ENCODE peak calls at places on chromosome 16, in ten cellular contexts. One of them, this sample, is unnamed.

GRCh38 chr16:31002252-31002700 is 8.2 kb downstream of the STX1B start:
- DNase-seq in AG08395: no peak
- DNase-seq in MCF 10A: no peak
- DNase-seq in activated CD4-positive, alpha-beta T cell treated with anti-CD3 and anti-CD28 coated beads, Interleukin-2, amount 50 U/mL, for 48 hours: no peak
- DNase-seq in GOT3: no peak
- DNase-seq in HFF-Myc: no peak
- DNase-seq in HT1080: no peak
- DNase-seq in NCI-H446: no peak
- DNase-seq in HS-5: no peak
- DNase-seq in stimulated activated CD4-positive, alpha-beta T cell treated with anti-CD3 and anti-CD28 coated beads, Interleukin-1b, Interleukin-23, amount 100 ng/mL, for 1 hour: no peak
- DNase-seq in this sample: peak

GRCh38 chr16:81621496-81621895 is 157.6 kb upstream of the PLCG2 start:
- DNase-seq in AG08395: no peak
- DNase-seq in MCF 10A: peak
- DNase-seq in activated CD4-positive, alpha-beta T cell treated with anti-CD3 and anti-CD28 coated beads, Interleukin-2, amount 50 U/mL, for 48 hours: no peak
- DNase-seq in GOT3: no peak
- DNase-seq in HFF-Myc: no peak
- DNase-seq in HT1080: no peak
- DNase-seq in NCI-H446: no peak
- DNase-seq in HS-5: no peak
- DNase-seq in stimulated activated CD4-positive, alpha-beta T cell treated with anti-CD3 and anti-CD28 coated beads, Interleukin-1b, Interleukin-23, amount 100 ng/mL, for 1 hour: no peak
- DNase-seq in this sample: peak

GRCh38 chr16:71971571-71971970 is 28.6 kb downstream of the PKD1L3 start:
- DNase-seq in AG08395: no peak
- DNase-seq in MCF 10A: no peak
- DNase-seq in activated CD4-positive, alpha-beta T cell treated with anti-CD3 and anti-CD28 coated beads, Interleukin-2, amount 50 U/mL, for 48 hours: no peak
- DNase-seq in GOT3: no peak
- DNase-seq in HFF-Myc: no peak
- DNase-seq in HT1080: no peak
- DNase-seq in NCI-H446: no peak
- DNase-seq in HS-5: no peak
- DNase-seq in stimulated activated CD4-positive, alpha-beta T cell treated with anti-CD3 and anti-CD28 coated beads, Interleukin-1b, Interleukin-23, amount 100 ng/mL, for 1 hour: no peak
- DNase-seq in this sample: no peak

GRCh38 chr16:31138621-31139578 is 3.4 kb upstream of the PRSS8 start:
- DNase-seq in AG08395: peak
- DNase-seq in MCF 10A: peak
- DNase-seq in activated CD4-positive, alpha-beta T cell treated with anti-CD3 and anti-CD28 coated beads, Interleukin-2, amount 50 U/mL, for 48 hours: no peak
- DNase-seq in GOT3: no peak
- DNase-seq in HFF-Myc: no peak
- DNase-seq in HT1080: peak
- DNase-seq in NCI-H446: no peak
- DNase-seq in HS-5: peak
- DNase-seq in stimulated activated CD4-positive, alpha-beta T cell treated with anti-CD3 and anti-CD28 coated beads, Interleukin-1b, Interleukin-23, amount 100 ng/mL, for 1 hour: no peak
- DNase-seq in this sample: peak

GRCh38 chr16:50530277-50531236 is 17.6 kb upstream of the NKD1 start:
- DNase-seq in AG08395: no peak
- DNase-seq in MCF 10A: peak
- DNase-seq in activated CD4-positive, alpha-beta T cell treated with anti-CD3 and anti-CD28 coated beads, Interleukin-2, amount 50 U/mL, for 48 hours: no peak
- DNase-seq in GOT3: no peak
- DNase-seq in HFF-Myc: no peak
- DNase-seq in HT1080: no peak
- DNase-seq in NCI-H446: no peak
- DNase-seq in HS-5: no peak
- DNase-seq in stimulated activated CD4-positive, alpha-beta T cell treated with anti-CD3 and anti-CD28 coated beads, Interleukin-1b, Interleukin-23, amount 100 ng/mL, for 1 hour: no peak
- DNase-seq in this sample: peak

GRCh38 chr16:76428858-76429257 is 151.7 kb downstream of the CNTNAP4 start:
- DNase-seq in AG08395: no peak
- DNase-seq in MCF 10A: peak
- DNase-seq in activated CD4-positive, alpha-beta T cell treated with anti-CD3 and anti-CD28 coated beads, Interleukin-2, amount 50 U/mL, for 48 hours: no peak
- DNase-seq in GOT3: no peak
- DNase-seq in HFF-Myc: no peak
- DNase-seq in HT1080: peak
- DNase-seq in NCI-H446: no peak
- DNase-seq in HS-5: peak
- DNase-seq in stimulated activated CD4-positive, alpha-beta T cell treated with anti-CD3 and anti-CD28 coated beads, Interleukin-1b, Interleukin-23, amount 100 ng/mL, for 1 hour: no peak
- DNase-seq in this sample: peak

GRCh38 chr16:19894586-19894985 is 9.9 kb upstream of the GPRC5B start:
- DNase-seq in AG08395: no peak
- DNase-seq in MCF 10A: no peak
- DNase-seq in activated CD4-positive, alpha-beta T cell treated with anti-CD3 and anti-CD28 coated beads, Interleukin-2, amount 50 U/mL, for 48 hours: no peak
- DNase-seq in GOT3: no peak
- DNase-seq in HFF-Myc: no peak
- DNase-seq in HT1080: no peak
- DNase-seq in NCI-H446: no peak
- DNase-seq in HS-5: no peak
- DNase-seq in stimulated activated CD4-positive, alpha-beta T cell treated with anti-CD3 and anti-CD28 coated beads, Interleukin-1b, Interleukin-23, amount 100 ng/mL, for 1 hour: no peak
- DNase-seq in this sample: no peak

GRCh38 chr16:72961115-72961832 is 86.7 kb downstream of the ZFHX3 start:
- DNase-seq in AG08395: peak
- DNase-seq in MCF 10A: peak
- DNase-seq in activated CD4-positive, alpha-beta T cell treated with anti-CD3 and anti-CD28 coated beads, Interleukin-2, amount 50 U/mL, for 48 hours: no peak
- DNase-seq in GOT3: no peak
- DNase-seq in HFF-Myc: no peak
- DNase-seq in HT1080: no peak
- DNase-seq in NCI-H446: peak
- DNase-seq in HS-5: no peak
- DNase-seq in stimulated activated CD4-positive, alpha-beta T cell treated with anti-CD3 and anti-CD28 coated beads, Interleukin-1b, Interleukin-23, amount 100 ng/mL, for 1 hour: no peak
- DNase-seq in this sample: no peak

GRCh38 chr16:25692734-25693508 is 1.2 kb downstream of the HS3ST4 start:
- DNase-seq in AG08395: no peak
- DNase-seq in MCF 10A: no peak
- DNase-seq in activated CD4-positive, alpha-beta T cell treated with anti-CD3 and anti-CD28 coated beads, Interleukin-2, amount 50 U/mL, for 48 hours: no peak
- DNase-seq in GOT3: no peak
- DNase-seq in HFF-Myc: no peak
- DNase-seq in HT1080: no peak
- DNase-seq in NCI-H446: no peak
- DNase-seq in HS-5: no peak
- DNase-seq in stimulated activated CD4-positive, alpha-beta T cell treated with anti-CD3 and anti-CD28 coated beads, Interleukin-1b, Interleukin-23, amount 100 ng/mL, for 1 hour: no peak
- DNase-seq in this sample: no peak